ENCODE peak calls at places on chromosomes 6 and 20, in six cellular contexts. H is AG04450, I is GM23248, Q is aorta, T is right cardiac atrium, X is adrenal gland. U is an unnamed sample.
A peak's percentile ranks its signal among the peaks of the same experiment; 100 is the strongest.

GRCh38 chr6:21885532-21886089 is 292.1 kb downstream of the SOX4 start:
- DNase-seq in H (peak; percentile 57), T (peak; percentile 81), Q (peak; percentile 82), I (peak; percentile 90), X (no peak), U (no peak)

GRCh38 chr6:160974304-160974771 is 17.2 kb upstream of the MAP3K4 start:
- DNase-seq in I (peak; percentile 99), T (peak; percentile 83), Q (peak; percentile 86), H (peak; percentile 84), X (peak; percentile 82), U (no peak)

GRCh38 chr6:56314683-56315523 is 67.5 kb upstream of the COL21A1 start:
- DNase-seq in I (peak; percentile 57), Q (no peak), T (no peak), H (no peak), X (peak; percentile 65), U (no peak)

GRCh38 chr20:38187512-38187911 is 22.4 kb upstream of the TGM2 start:
- DNase-seq in H (no peak), X (no peak), I (peak; percentile 79), Q (peak; percentile 76), T (no peak), U (no peak)

GRCh38 chr6:44527191-44527960 is 139.9 kb downstream of the CDC5L start:
- DNase-seq in X (no peak), I (no peak), H (no peak), Q (no peak), T (no peak), U (no peak)

GRCh38 chr6:155765275-155766194 is 309.9 kb upstream of the NOX3 start:
- DNase-seq in I (peak; percentile 57), H (peak; percentile 23), T (no peak), Q (no peak), X (no peak), U (no peak)

GRCh38 chr6:38420207-38420606 is 219.5 kb downstream of the BTBD9 start:
- DNase-seq in T (no peak), Q (no peak), I (peak; percentile 35), H (no peak), X (no peak), U (no peak)

GRCh38 chr6:129644567-129645015 is 65.4 kb downstream of the ARHGAP18 start:
- DNase-seq in H (no peak), Q (no peak), I (peak; percentile 52), X (no peak), T (no peak), U (no peak)

GRCh38 chr6:44276667-44277640 is 6.7 kb downstream of the TMEM151B start:
- DNase-seq in T (no peak), X (no peak), Q (no peak), H (no peak), I (no peak), U (no peak)

GRCh38 chr6:81894788-81895221 is 142.3 kb upstream of the TENT5A start:
- DNase-seq in Q (no peak), T (peak; percentile 85), I (peak; percentile 67), X (no peak), H (no peak), U (no peak)

GRCh38 chr6:5125152-5126006 is 40.2 kb downstream of the PPP1R3G start:
- DNase-seq in T (no peak), Q (no peak), X (no peak), I (peak; percentile 35), H (no peak), U (no peak)

GRCh38 chr20:40442181-40442963 is 246.7 kb downstream of the MAFB start:
- DNase-seq in T (no peak), H (no peak), X (no peak), Q (no peak), I (peak; percentile 41), U (no peak)

GRCh38 chr6:73769976-73770375 is 74.0 kb downstream of the CD109 start:
- DNase-seq in T (no peak), X (no peak), H (no peak), I (no peak), Q (no peak), U (no peak)

GRCh38 chr6:71367763-71368162 is 79.2 kb downstream of the OGFRL1 start:
- DNase-seq in Q (no peak), T (no peak), I (no peak), X (no peak), H (no peak), U (no peak)

GRCh38 chr6:71368284-71368683 is 79.7 kb downstream of the OGFRL1 start:
- DNase-seq in Q (no peak), T (no peak), I (no peak), X (no peak), H (no peak), U (no peak)

DNA sequence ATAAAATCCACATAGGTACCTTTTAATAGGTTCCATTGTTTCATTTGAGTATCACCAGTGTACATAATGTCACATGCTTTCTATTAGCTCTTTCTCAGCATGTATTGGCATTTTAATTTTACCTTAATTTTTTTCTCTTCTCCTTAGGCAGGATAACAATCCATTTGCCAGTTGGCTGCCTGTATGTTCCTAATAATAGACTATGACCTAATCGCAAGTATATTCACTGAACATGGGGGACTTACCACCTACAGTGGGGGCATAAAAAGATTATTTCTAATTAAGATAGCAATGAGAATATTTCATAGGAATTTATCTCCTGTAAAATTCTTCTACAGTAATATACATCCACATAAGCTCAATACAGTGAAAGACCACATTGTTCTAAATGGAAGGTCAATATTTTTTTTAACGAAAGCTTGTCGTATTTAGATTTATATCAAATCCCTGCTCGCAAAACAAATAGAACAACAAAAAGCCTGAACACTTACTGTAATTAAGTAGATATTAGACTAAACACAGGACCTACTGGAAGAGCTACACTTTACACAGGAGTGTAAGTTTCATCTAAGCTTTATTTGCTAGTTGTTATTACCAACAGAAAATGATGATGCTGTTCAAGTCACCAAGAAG is 76.4 kb downstream of the OGFRL1 start:
- DNase-seq in X (no peak), Q (no peak), T (no peak), I (no peak), H (no peak), U (no peak)
- H3K27me3 ChIP-seq in X (no peaks in the 10 kb centered on the region), Q (no peaks in the 10 kb centered on the region), T (no peaks in the 10 kb centered on the region), I (no peaks in the 10 kb centered on the region), H (no peaks in the 10 kb centered on the region), U (no peaks in the 10 kb centered on the region)

GRCh38 chr6:135025175-135025574 is 29.4 kb downstream of the HBS1L start:
- DNase-seq in H (no peak), X (no peak), I (no peak), T (no peak), Q (no peak), U (no peak)

GRCh38 chr6:135018961-135019360 is 35.7 kb downstream of the HBS1L start:
- DNase-seq in Q (no peak), H (no peak), I (no peak), X (no peak), T (no peak), U (no peak)

GRCh38 chr6:135025775-135026174 is 28.8 kb downstream of the HBS1L start:
- DNase-seq in T (no peak), I (no peak), H (no peak), X (no peak), Q (no peak), U (no peak)

GRCh38 chr6:135021310-135022049 is 33.1 kb downstream of the HBS1L start:
- DNase-seq in Q (no peak), T (no peak), I (no peak), X (no peak), H (no peak), U (no peak)

DNA sequence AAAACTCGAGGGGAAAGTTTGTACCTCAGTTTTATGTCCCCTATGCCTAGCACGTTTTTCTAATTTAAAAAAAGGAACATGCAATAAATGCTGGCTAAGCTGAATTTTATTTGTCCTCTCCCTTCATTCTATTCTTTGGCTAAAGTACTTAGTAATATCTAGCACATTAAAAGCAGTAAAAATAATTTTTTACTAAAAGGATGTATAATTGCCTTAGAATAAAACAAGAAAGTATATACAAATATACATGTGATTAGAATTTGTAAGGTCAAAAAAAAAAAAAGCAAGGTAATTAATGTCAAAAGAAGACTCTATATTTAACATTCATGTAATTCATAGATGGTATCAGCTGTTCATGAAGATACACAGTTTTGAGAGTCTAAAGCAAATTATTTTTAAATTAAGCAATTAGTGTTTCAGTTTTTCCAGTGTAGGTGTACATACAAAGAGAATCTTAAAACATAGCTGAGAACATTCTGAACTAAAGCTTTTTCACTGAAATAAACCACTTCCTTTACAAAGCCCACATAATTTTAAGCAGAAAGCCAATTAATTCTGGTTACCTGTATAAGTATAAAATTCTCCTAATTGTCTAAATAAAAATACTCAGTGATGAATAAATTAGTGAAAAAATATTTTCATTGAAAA is 32.4 kb downstream of the HBS1L start:
- DNase-seq in T (no peak), I (no peak), Q (no peak), X (no peak), H (no peak), U (no peak)
- H3K4me3 ChIP-seq in T (no peak overlapping the region), I (no peak overlapping the region), Q (no peak overlapping the region), X (no peak overlapping the region), H (no peak overlapping the region), U (no peak overlapping the region)

GRCh38 chr6:33747823-33748222 is 1.1 kb upstream of the IP6K3 start:
- DNase-seq in Q (no peak), T (peak; percentile 17), X (no peak), I (no peak), H (no peak), U (no peak)

GRCh38 chr6:33745558-33745957 is 1.1 kb downstream of the IP6K3 start:
- DNase-seq in T (no peak), I (peak; percentile 16), X (no peak), Q (no peak), H (no peak), U (no peak)

GRCh38 chr6:33744895-33745546 is 1.7 kb downstream of the IP6K3 start:
- DNase-seq in Q (no peak), X (no peak), T (no peak), H (no peak), I (no peak), U (no peak)

GRCh38 chr6:33746036-33746600 is 587 bp downstream of the IP6K3 start:
- DNase-seq in H (no peak), X (no peak), I (peak; percentile 77), Q (no peak), T (peak; percentile 82), U (no peak)

DNA sequence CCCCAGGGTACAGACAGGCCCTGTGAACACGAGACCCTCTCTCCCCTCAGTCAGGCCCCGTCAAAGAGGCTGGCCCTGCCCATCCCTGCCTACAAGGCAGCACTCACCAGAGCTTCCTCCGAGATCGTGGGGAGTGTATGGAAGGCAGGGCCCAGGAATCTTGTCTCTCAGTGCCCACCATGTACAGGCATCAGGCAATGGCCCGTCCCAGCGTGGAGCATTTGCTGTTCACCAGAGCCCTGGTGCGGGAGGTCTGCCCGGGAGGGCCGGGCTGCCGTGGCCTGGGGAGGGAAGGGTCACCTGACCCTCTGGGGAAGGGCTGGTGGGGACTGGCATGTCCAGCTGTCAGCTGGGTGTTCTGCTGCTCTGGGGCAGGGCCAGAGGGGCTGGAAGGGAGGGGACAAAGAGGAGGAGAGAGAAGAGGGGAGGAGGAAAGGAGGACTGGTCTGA is at the start of gene IP6K3:
- DNase-seq in X (no peak), H (no peak), Q (no peak), I (no peak), T (peak; percentile 83), U (no peak)
- H3K27ac ChIP-seq in X (no peak within 1 kb of the TSS), H (peak within 1 kb of the TSS; percentile 61), Q (no peak within 1 kb of the TSS), I (no peak within 1 kb of the TSS), T (peak within 1 kb of the TSS; percentile 88), U (peak within 1 kb of the TSS; percentile 91)

DNA sequence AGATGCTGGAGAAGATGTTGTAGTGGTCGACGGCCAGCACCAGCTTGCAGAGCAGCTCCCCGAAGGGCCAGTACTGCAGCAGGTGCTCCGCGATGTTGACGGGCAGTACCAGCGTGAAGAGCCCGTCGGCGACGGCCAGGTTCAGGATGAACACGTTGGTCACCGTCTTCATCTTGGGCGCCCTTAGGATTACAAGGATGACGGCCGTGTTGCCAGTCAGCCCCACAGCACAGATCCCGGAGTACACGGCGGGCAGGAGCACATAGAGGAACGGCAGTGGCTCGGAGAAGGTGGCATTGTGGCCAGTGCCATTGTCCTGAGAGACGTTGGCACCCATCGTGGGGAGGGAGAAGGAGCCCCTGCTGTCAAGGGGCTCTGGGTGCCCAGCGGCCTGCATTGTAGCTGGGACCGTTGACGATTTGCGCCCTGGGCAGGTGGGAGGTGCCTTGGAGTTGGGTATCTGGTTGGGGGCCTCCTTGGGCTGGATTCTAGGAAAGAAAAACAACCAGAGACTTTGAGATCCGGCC is 867 bp downstream of the NPBWR2 start:
- DNase-seq in H (no peak), Q (peak; percentile 70), I (no peak), X (no peak), T (peak; percentile 54), U (no peak)
- H3K27me3 ChIP-seq in H (peaks cover 40% of the 10 kb centered on the region), Q (no peaks in the 10 kb centered on the region), I (peaks cover 21% of the 10 kb centered on the region), X (peaks cover 21% of the 10 kb centered on the region), T (no peaks in the 10 kb centered on the region), U (peaks cover 12% of the 10 kb centered on the region)

U was measured in esophagus squamous epithelium.